ENCODE peak calls at places on chromosomes 6 and 20, in ten cellular contexts. H is neuronal stem cell; Z is heart right ventricle; G is mammary epithelial cell; P is heart left ventricle; Y is PC-3; Q is Peyer's patch; X is transverse colon; F is CD8-positive, alpha-beta T cell; K is PC-9. R is an unnamed sample.

GRCh38 chr20:19497064-19497463 is 261.0 kb upstream of the RIN2 start:
- DNase-seq in H (no peak), Z (no peak), G (no peak), P (no peak), Y (peak; percentile 40), Q (no peak), X (no peak), F (no peak), K (no peak), R (no peak)

GRCh38 chr6:32882879-32883250 is 28.9 kb downstream of the PSMB9 start:
- DNase-seq in H (no peak), Z (no peak), G (peak; percentile 86), P (no peak), Y (peak; percentile 53), Q (no peak), X (no peak), F (no peak), K (no peak), R (no peak)

GRCh38 chr20:20821496-20822260 is 109.2 kb upstream of the RALGAPA2 start:
- DNase-seq in H (no peak), Z (no peak), G (no peak), P (no peak), Y (no peak), Q (no peak), X (no peak), F (no peak), K (no peak), R (no peak)

GRCh38 chr6:4370066-4370465 is 234.7 kb upstream of the ECI2 start:
- DNase-seq in H (no peak), Z (no peak), G (peak; percentile 82), P (no peak), Y (peak; percentile 88), Q (no peak), X (no peak), F (no peak), K (peak; percentile 77), R (no peak)

GRCh38 chr6:103327079-103327478 is 1532.6 kb downstream of the HACE1 start:
- DNase-seq in H (peak; percentile 24), Z (no peak), G (no peak), P (no peak), Y (no peak), Q (no peak), X (no peak), F (no peak), K (no peak), R (no peak)

GRCh38 chr6:165746331-165746730 is 83.3 kb upstream of the PDE10A start:
- DNase-seq in H (no peak), Z (no peak), G (no peak), P (no peak), Y (no peak), Q (no peak), X (no peak), F (no peak), K (no peak), R (no peak)

GRCh38 chr6:111601875-111602274 is 3.8 kb downstream of the TRAF3IP2 start:
- DNase-seq in H (no peak), Z (no peak), G (no peak), P (no peak), Y (no peak), Q (no peak), X (peak; percentile 40), F (no peak), K (no peak), R (no peak)

GRCh38 chr6:105981002-105981887 is 104.9 kb upstream of the PRDM1 start:
- DNase-seq in H (no peak), Z (peak; percentile 29), G (no peak), P (peak; percentile 67), Y (no peak), Q (no peak), X (peak; percentile 55), F (no peak), K (no peak), R (no peak)

GRCh38 chr6:116145786-116146675 is 20.1 kb upstream of the COL10A1 start:
- DNase-seq in H (no peak), Z (no peak), G (no peak), P (no peak), Y (no peak), Q (no peak), X (no peak), F (no peak), K (no peak), R (no peak)

GRCh38 chr20:41604002-41604401 is 14.2 kb downstream of the CHD6 start:
- DNase-seq in H (no peak), Z (no peak), G (no peak), P (no peak), Y (no peak), Q (no peak), X (no peak), F (no peak), K (no peak), R (no peak)

GRCh38 chr20:41598719-41599118 is 19.5 kb downstream of the CHD6 start:
- DNase-seq in H (no peak), Z (no peak), G (no peak), P (no peak), Y (no peak), Q (no peak), X (no peak), F (no peak), K (no peak), R (no peak)

GRCh38 chr20:41599699-41600104 is 18.5 kb downstream of the CHD6 start:
- DNase-seq in H (no peak), Z (no peak), G (no peak), P (no peak), Y (no peak), Q (no peak), X (no peak), F (no peak), K (no peak), R (no peak)

GRCh38 chr20:41600926-41601631 is 17.1 kb downstream of the CHD6 start:
- DNase-seq in H (no peak), Z (no peak), G (no peak), P (no peak), Y (no peak), Q (no peak), X (no peak), F (no peak), K (no peak), R (no peak)

DNA sequence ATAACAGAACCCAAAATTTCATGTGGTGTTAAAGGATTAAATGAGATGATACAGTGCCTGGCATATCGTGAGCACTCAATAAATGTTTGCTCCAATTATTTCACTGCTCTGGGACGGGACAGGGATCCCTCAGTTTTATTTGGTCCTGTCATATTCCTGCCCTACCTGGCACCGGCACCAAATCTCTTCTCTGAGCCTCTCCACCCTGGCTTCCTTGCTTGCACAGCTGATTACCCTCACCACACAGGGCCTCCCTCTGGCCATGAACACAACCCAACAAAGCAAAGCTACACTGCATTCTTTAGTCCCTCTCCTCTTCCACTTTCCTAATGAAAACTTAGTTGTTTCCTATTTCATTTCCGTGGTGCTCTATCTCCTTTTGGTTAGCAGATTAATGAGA is 16.4 kb downstream of the CHD6 start:
- DNase-seq in H (no peak), Z (no peak), G (no peak), P (no peak), Y (no peak), Q (no peak), X (no peak), F (no peak), K (no peak), R (no peak)
- H3K9me3 ChIP-seq in H (peaks cover 17% of the 10 kb centered on the region), Z (peaks cover 9% of the 10 kb centered on the region), G (peaks cover 25% of the 10 kb centered on the region), P (peaks cover 39% of the 10 kb centered on the region), Y (peaks cover 42% of the 10 kb centered on the region), Q (peaks cover 24% of the 10 kb centered on the region), X (peaks cover 18% of the 10 kb centered on the region), F (peaks cover 21% of the 10 kb centered on the region), K (peaks cover 34% of the 10 kb centered on the region), R (peaks cover 13% of the 10 kb centered on the region)

DNA sequence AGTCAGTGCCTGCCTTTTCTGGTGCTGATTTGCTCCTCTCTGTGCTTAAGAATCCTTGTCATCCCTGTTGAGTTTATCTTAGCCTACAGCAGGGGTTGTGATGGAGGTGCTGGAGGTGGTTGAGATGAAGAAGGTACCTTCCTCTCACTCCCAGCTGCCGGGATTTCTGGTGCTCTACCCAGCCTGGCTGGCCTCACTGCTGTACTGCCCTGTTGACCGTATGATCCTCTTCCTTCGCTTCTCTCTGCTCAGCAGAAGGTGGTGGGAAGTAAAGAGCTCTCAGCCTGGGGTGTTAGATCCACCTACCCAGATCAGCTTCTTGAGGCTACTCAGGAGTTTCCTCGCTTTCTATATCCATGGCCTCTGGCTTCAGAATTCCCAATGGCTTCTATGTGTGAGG is 101.0 kb upstream of the NXT1 start:
- DNase-seq in H (no peak), Z (no peak), G (no peak), P (no peak), Y (no peak), Q (no peak), X (no peak), F (no peak), K (no peak), R (no peak)
- H3K27me3 ChIP-seq in H (no peaks in the 10 kb centered on the region), Z (no peaks in the 10 kb centered on the region), G (no peaks in the 10 kb centered on the region), P (no peaks in the 10 kb centered on the region), Y (peaks cover 74% of the 10 kb centered on the region), Q (no peaks in the 10 kb centered on the region), X (no peaks in the 10 kb centered on the region), F (no peaks in the 10 kb centered on the region), K (peaks cover 11% of the 10 kb centered on the region), R (no peaks in the 10 kb centered on the region)

GRCh38 chr20:63533388-63533787 is 3.8 kb downstream of the PTK6 start:
- DNase-seq in H (no peak), Z (no peak), G (no peak), P (peak; percentile 51), Y (no peak), Q (no peak), X (no peak), F (no peak), K (no peak), R (no peak)
- H3K9me3 ChIP-seq in H (peaks cover 2% of the 10 kb centered on the region), Z (no peaks in the 10 kb centered on the region), G (no peaks in the 10 kb centered on the region), P (no peaks in the 10 kb centered on the region), Y (no peaks in the 10 kb centered on the region), Q (no peaks in the 10 kb centered on the region), X (no peaks in the 10 kb centered on the region), F (no peaks in the 10 kb centered on the region), K (no peaks in the 10 kb centered on the region), R (no peaks in the 10 kb centered on the region)

DNA sequence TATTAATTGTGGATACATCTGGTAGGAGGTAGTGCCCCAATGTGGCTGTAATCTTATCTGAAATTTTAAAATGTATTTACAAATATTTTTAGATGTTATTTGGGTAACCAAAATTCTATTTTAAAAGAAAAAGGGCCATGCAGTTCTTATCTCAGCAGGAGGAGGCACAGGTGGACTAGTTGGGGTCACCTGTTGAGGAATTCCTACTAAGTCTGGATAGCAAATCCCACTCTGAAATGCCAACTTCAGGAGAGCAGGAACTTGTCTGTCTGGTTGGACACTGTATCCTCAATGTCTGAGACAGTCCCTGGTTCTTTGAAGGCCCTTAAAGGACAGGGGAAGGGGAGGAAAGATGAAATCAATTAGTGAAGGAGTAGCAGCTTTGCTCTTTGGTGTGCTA is 82.6 kb downstream of the EYA2 start:
- DNase-seq in H (no peak), Z (no peak), G (no peak), P (no peak), Y (no peak), Q (no peak), X (no peak), F (no peak), K (no peak), R (no peak)
- H3K27me3 ChIP-seq in H (peaks cover 4% of the 10 kb centered on the region), Z (no peaks in the 10 kb centered on the region), G (peaks cover 1% of the 10 kb centered on the region), P (peaks cover 5% of the 10 kb centered on the region), Y (peaks cover 51% of the 10 kb centered on the region), Q (no peaks in the 10 kb centered on the region), X (peaks cover 5% of the 10 kb centered on the region), F (no peaks in the 10 kb centered on the region), K (no peaks in the 10 kb centered on the region), R (peaks cover 4% of the 10 kb centered on the region)

DNA sequence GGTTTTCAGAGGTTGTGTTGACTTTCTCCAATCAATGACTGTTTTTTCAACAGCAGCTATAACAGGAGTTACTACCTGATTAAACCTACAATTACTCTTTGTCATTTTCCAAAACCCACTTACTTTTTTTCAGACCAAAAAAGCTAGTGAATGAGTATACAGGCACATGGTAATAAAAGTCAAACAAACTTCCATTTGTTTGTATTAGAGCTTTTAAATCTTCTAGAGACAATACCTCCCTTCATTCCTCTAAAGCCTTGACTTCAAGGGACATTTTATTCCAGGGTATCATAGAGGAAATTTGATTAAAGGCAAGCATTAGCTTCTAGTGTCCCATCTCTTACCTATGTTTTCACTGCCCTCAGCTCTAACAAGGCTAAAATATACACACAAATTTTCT is 52.7 kb downstream of the IL22RA2 start:
- DNase-seq in H (no peak), Z (no peak), G (no peak), P (no peak), Y (no peak), Q (no peak), X (no peak), F (no peak), K (no peak), R (no peak)
- H3K9me3 ChIP-seq in H (peaks cover 11% of the 10 kb centered on the region), Z (no peaks in the 10 kb centered on the region), G (no peaks in the 10 kb centered on the region), P (peaks cover 15% of the 10 kb centered on the region), Y (no peaks in the 10 kb centered on the region), Q (peaks cover 5% of the 10 kb centered on the region), X (no peaks in the 10 kb centered on the region), F (no peaks in the 10 kb centered on the region), K (peaks cover 20% of the 10 kb centered on the region), R (peaks cover 4% of the 10 kb centered on the region)